ENCODE peak calls at places on chromosomes 1 and 21, in eight cellular contexts. Z, S, T, G, K, H, Q and E are unnamed samples.

GRCh38 chr1:64114012-64114525 is 89.4 kb upstream of the UBE2U start:
- DNase-seq in S (no peak), K (no peak), Q (no peak), H (peak), G (no peak), Z (no peak), T (no peak), E (no peak)

GRCh38 chr1:241990040-241990439 is 8.9 kb downstream of the MAP1LC3C start:
- DNase-seq in H (peak), G (no peak), Z (peak), K (peak), T (no peak), S (no peak), Q (peak), E (peak)

GRCh38 chr1:180524915-180525695 is 22.7 kb upstream of the ACBD6 start:
- DNase-seq in H (no peak), K (no peak), T (no peak), Q (no peak), S (no peak), G (no peak), Z (no peak), E (no peak)

GRCh38 chr1:34918609-34919561 is 10.6 kb downstream of the DLGAP3 start:
- DNase-seq in T (peak), H (peak), S (no peak), Z (no peak), G (no peak), Q (no peak), K (peak), E (peak)

GRCh38 chr1:68571499-68571898 is 74.6 kb upstream of the DEPDC1 start:
- DNase-seq in Z (no peak), G (no peak), H (no peak), Q (peak), S (no peak), K (peak), T (no peak), E (no peak)

GRCh38 chr1:32900956-32901822 is at the start of gene TMEM54:
- DNase-seq in Z (peak), H (peak), S (peak), K (no peak), G (peak), Q (no peak), T (no peak), E (no peak)

GRCh38 chr1:245673920-245674414 is 519.2 kb downstream of the KIF26B start:
- DNase-seq in Z (no peak), T (no peak), Q (peak), K (peak), S (no peak), G (peak), H (no peak), E (no peak)

GRCh38 chr1:158943059-158943458 is 11.7 kb downstream of the PYHIN1 start:
- DNase-seq in G (no peak), T (no peak), S (no peak), Q (peak), K (peak), Z (no peak), H (no peak), E (no peak)

GRCh38 chr1:197213193-197213592 is 54.9 kb upstream of the CRB1 start:
- DNase-seq in Q (no peak), G (no peak), K (no peak), S (no peak), T (no peak), H (no peak), Z (no peak), E (no peak)

GRCh38 chr1:228098323-228098931 is 4.7 kb downstream of the C1orf35 start:
- DNase-seq in K (no peak), S (no peak), G (no peak), T (no peak), H (peak), Z (no peak), Q (no peak), E (peak)

GRCh38 chr1:1430114-1430982 is 5.1 kb upstream of the VWA1 start:
- DNase-seq in Z (no peak), G (no peak), H (peak), Q (peak), S (peak), K (peak), T (peak), E (peak)

GRCh38 chr1:189121941-189122340 is 1355.7 kb downstream of the BRINP3 start:
- DNase-seq in H (no peak), T (no peak), G (no peak), Z (no peak), Q (no peak), K (no peak), S (no peak), E (no peak)

GRCh38 chr1:112704908-112705627 is 1.9 kb downstream of the RHOC start:
- DNase-seq in G (no peak), Q (peak), T (peak), H (peak), Z (peak), S (peak), K (peak), E (peak)

GRCh38 chr21:41928621-41929220 is 25.1 kb downstream of the C2CD2 start:
- DNase-seq in Q (no peak), H (no peak), T (no peak), S (no peak), G (no peak), K (no peak), Z (no peak), E (no peak)

GRCh38 chr1:25758466-25759070 is 41.4 kb upstream of the SELENON start:
- DNase-seq in Q (no peak), S (no peak), T (no peak), G (no peak), Z (no peak), K (no peak), H (no peak), E (no peak)

GRCh38 chr1:169594391-169594790 is 8.1 kb upstream of the F5 start:
- DNase-seq in H (no peak), G (no peak), S (no peak), Q (no peak), T (no peak), K (no peak), Z (no peak), E (no peak)

GRCh38 chr1:14848621-14849020 is 250.1 kb downstream of the KAZN start:
- DNase-seq in K (no peak), H (no peak), S (peak), G (no peak), Z (no peak), Q (no peak), T (no peak), E (no peak)

GRCh38 chr1:184792450-184792969 is 37.9 kb upstream of the EDEM3 start:
- DNase-seq in H (no peak), T (no peak), Z (peak), G (no peak), K (peak), S (no peak), Q (peak), E (no peak)